ENCODE peak calls at places on chromosomes 3 and 15, in ten cellular contexts. R, U, L, V, D, H, Z, I, C and F are unnamed samples.

GRCh38 chr3:19885468-19885867 is 48.5 kb downstream of the EFHB start:
- DNase-seq in R (no peak), U (peak), L (peak), V (no peak), D (no peak), H (peak), Z (peak), I (no peak), C (no peak), F (no peak)

GRCh38 chr3:44415421-44415820 is 62.0 kb downstream of the ZNF445 start:
- DNase-seq in R (no peak), U (no peak), L (no peak), V (no peak), D (no peak), H (no peak), Z (no peak), I (no peak), C (no peak), F (no peak)

GRCh38 chr15:59159210-59159609 is 47.4 kb upstream of the LDHAL6B start:
- DNase-seq in R (no peak), U (no peak), L (no peak), V (no peak), D (no peak), H (no peak), Z (no peak), I (no peak), C (no peak), F (no peak)

GRCh38 chr3:14877404-14877803 is 58.6 kb downstream of the FGD5 start:
- DNase-seq in R (peak), U (no peak), L (no peak), V (no peak), D (no peak), H (no peak), Z (no peak), I (no peak), C (no peak), F (no peak)

GRCh38 chr15:88378259-88378658 is 88.9 kb downstream of the MRPL46 start:
- DNase-seq in R (no peak), U (no peak), L (no peak), V (no peak), D (no peak), H (no peak), Z (no peak), I (no peak), C (no peak), F (no peak)

GRCh38 chr3:22045882-22046281 is 294.9 kb upstream of the ZNF385D start:
- DNase-seq in R (no peak), U (no peak), L (no peak), V (no peak), D (no peak), H (no peak), Z (no peak), I (no peak), C (no peak), F (no peak)

GRCh38 chr15:43095708-43096347 is 10.0 kb downstream of the UBR1 start:
- DNase-seq in R (no peak), U (no peak), L (no peak), V (no peak), D (no peak), H (peak), Z (no peak), I (no peak), C (no peak), F (no peak)

GRCh38 chr15:74616020-74616939 is 644 bp downstream of the CLK3 start:
- DNase-seq in R (peak), U (peak), L (no peak), V (peak), D (no peak), H (peak), Z (peak), I (peak), C (no peak), F (peak)

GRCh38 chr3:192220915-192221314 is 506.4 kb downstream of the FGF12 start:
- DNase-seq in R (no peak), U (no peak), L (no peak), V (no peak), D (no peak), H (no peak), Z (no peak), I (no peak), C (no peak), F (no peak)

GRCh38 chr15:32222716-32223115 is 180.4 kb downstream of the GOLGA8K start:
- DNase-seq in R (no peak), U (no peak), L (no peak), V (no peak), D (no peak), H (no peak), Z (no peak), I (no peak), C (no peak), F (no peak)

GRCh38 chr3:10757821-10758130 is 58.3 kb upstream of the SLC6A11 start:
- DNase-seq in R (no peak), U (no peak), L (no peak), V (no peak), D (no peak), H (no peak), Z (peak), I (no peak), C (no peak), F (no peak)

GRCh38 chr3:184685646-184686045 is 26.2 kb downstream of the MAGEF1 start:
- DNase-seq in R (no peak), U (no peak), L (no peak), V (no peak), D (no peak), H (no peak), Z (no peak), I (no peak), C (no peak), F (no peak)

GRCh38 chr3:131716007-131716406 is 213.2 kb upstream of the MRPL3 start:
- DNase-seq in R (no peak), U (no peak), L (no peak), V (no peak), D (no peak), H (no peak), Z (no peak), I (no peak), C (no peak), F (no peak)

GRCh38 chr3:79032686-79033318 is 735.0 kb downstream of the ROBO1 start:
- DNase-seq in R (no peak), U (no peak), L (peak), V (no peak), D (no peak), H (peak), Z (no peak), I (no peak), C (peak), F (peak)

GRCh38 chr3:49813497-49814174 is at the start of gene UBA7:
- DNase-seq in R (peak), U (peak), L (no peak), V (no peak), D (no peak), H (peak), Z (peak), I (no peak), C (peak), F (no peak)

GRCh38 chr3:150278843-150279341 is 129.2 kb upstream of the TSC22D2 start:
- DNase-seq in R (no peak), U (no peak), L (no peak), V (no peak), D (no peak), H (no peak), Z (no peak), I (no peak), C (no peak), F (no peak)

GRCh38 chr3:177764377-177764912 is 567.2 kb upstream of the TBL1XR1 start:
- DNase-seq in R (no peak), U (no peak), L (no peak), V (no peak), D (no peak), H (peak), Z (no peak), I (no peak), C (no peak), F (no peak)

GRCh38 chr15:69735126-69735525 is 282.5 kb downstream of the RPLP1 start:
- DNase-seq in R (no peak), U (no peak), L (no peak), V (no peak), D (no peak), H (peak), Z (no peak), I (no peak), C (no peak), F (no peak)

GRCh38 chr15:88697276-88697675 is 58.5 kb downstream of the ISG20 start:
- DNase-seq in R (no peak), U (no peak), L (no peak), V (no peak), D (no peak), H (no peak), Z (no peak), I (no peak), C (no peak), F (no peak)

GRCh38 chr3:37680393-37680792 is 181.3 kb upstream of the CTDSPL start:
- DNase-seq in R (no peak), U (no peak), L (peak), V (no peak), D (no peak), H (no peak), Z (no peak), I (no peak), C (no peak), F (no peak)

GRCh38 chr3:47276558-47276957 is 6.0 kb downstream of the KIF9 start:
- DNase-seq in R (no peak), U (no peak), L (no peak), V (no peak), D (no peak), H (no peak), Z (no peak), I (no peak), C (no peak), F (no peak)

GRCh38 chr15:39621210-39621609 is 40.3 kb downstream of the THBS1 start:
- DNase-seq in R (no peak), U (no peak), L (peak), V (no peak), D (no peak), H (no peak), Z (no peak), I (no peak), C (peak), F (peak)

GRCh38 chr3:153103406-153103945 is 58.5 kb upstream of the RAP2B start:
- DNase-seq in R (no peak), U (no peak), L (no peak), V (no peak), D (no peak), H (no peak), Z (no peak), I (no peak), C (no peak), F (no peak)

GRCh38 chr15:73885954-73886700 is 12.8 kb downstream of the TBC1D21 start:
- DNase-seq in R (no peak), U (no peak), L (no peak), V (no peak), D (no peak), H (no peak), Z (no peak), I (no peak), C (no peak), F (no peak)

GRCh38 chr3:59127071-59127470 is 77.2 kb upstream of the CFAP20DC start:
- DNase-seq in R (no peak), U (no peak), L (peak), V (no peak), D (no peak), H (peak), Z (no peak), I (no peak), C (no peak), F (no peak)

GRCh38 chr15:39582286-39582976 is 1.6 kb downstream of the THBS1 start:
- DNase-seq in R (no peak), U (no peak), L (no peak), V (no peak), D (no peak), H (peak), Z (no peak), I (no peak), C (no peak), F (no peak)

GRCh38 chr3:98778852-98779379 is 15.8 kb downstream of the ST3GAL6 start:
- DNase-seq in R (no peak), U (no peak), L (peak), V (no peak), D (no peak), H (peak), Z (no peak), I (no peak), C (no peak), F (no peak)